ENCODE peak calls at places on chromosomes 12 and 14, in seven cellular contexts. O is DND-41; P is uterus; W is transverse colon; U is A673; I is CD8-positive, alpha-beta memory T cell; E is Peyer's patch. X is an unnamed sample. For H3K4me1, the result is how much of the 10 kb centered on the place peaks cover.

GRCh38 chr12:43861015-43861846 is 25.4 kb downstream of the TMEM117 start:
- DNase-seq in O (no peak), P (no peak), W (no peak), U (no peak), I (no peak), E (no peak), X (no peak)

GRCh38 chr14:75252254-75252837 is 26.3 kb upstream of the FOS start:
- DNase-seq in O (no peak), P (no peak), W (peak), U (no peak), I (no peak), E (no peak), X (no peak)

GRCh38 chr14:54772451-54772881 is 130.2 kb downstream of the GCH1 start:
- DNase-seq in O (no peak), P (no peak), W (no peak), U (no peak), I (no peak), E (no peak), X (no peak)

GRCh38 chr12:17381211-17381610 is 708.8 kb downstream of the RERGL start:
- DNase-seq in O (no peak), P (no peak), W (no peak), U (no peak), I (no peak), E (no peak), X (no peak)

GRCh38 chr14:55948399-55948798 is 169.8 kb upstream of the PELI2 start:
- DNase-seq in O (no peak), P (no peak), W (no peak), U (no peak), I (no peak), E (no peak), X (no peak)

GRCh38 chr12:117090816-117091711 is 8.2 kb downstream of the TESC start:
- DNase-seq in O (no peak), P (no peak), W (no peak), U (no peak), I (no peak), E (no peak), X (no peak)

GRCh38 chr12:57093412-57094193 is 4.7 kb downstream of the NAB2 start:
- DNase-seq in O (peak), P (peak), W (peak), U (peak), I (peak), E (peak), X (no peak)

GRCh38 chr12:93833946-93834345 is 156.8 kb downstream of the CRADD start:
- DNase-seq in O (no peak), P (no peak), W (no peak), U (no peak), I (no peak), E (no peak), X (no peak)

GRCh38 chr12:123049398-123050250 is 69.1 kb downstream of the ARL6IP4 start:
- DNase-seq in O (no peak), P (no peak), W (no peak), U (no peak), I (no peak), E (no peak), X (no peak)

GRCh38 chr14:66483322-66483721 is 2.8 kb upstream of the CCDC196 start:
- DNase-seq in O (no peak), P (no peak), W (no peak), U (no peak), I (no peak), E (no peak), X (no peak)

GRCh38 chr12:97595423-97595822 is 132.8 kb downstream of the RMST start:
- DNase-seq in O (no peak), P (no peak), W (no peak), U (no peak), I (no peak), E (no peak), X (no peak)

DNA sequence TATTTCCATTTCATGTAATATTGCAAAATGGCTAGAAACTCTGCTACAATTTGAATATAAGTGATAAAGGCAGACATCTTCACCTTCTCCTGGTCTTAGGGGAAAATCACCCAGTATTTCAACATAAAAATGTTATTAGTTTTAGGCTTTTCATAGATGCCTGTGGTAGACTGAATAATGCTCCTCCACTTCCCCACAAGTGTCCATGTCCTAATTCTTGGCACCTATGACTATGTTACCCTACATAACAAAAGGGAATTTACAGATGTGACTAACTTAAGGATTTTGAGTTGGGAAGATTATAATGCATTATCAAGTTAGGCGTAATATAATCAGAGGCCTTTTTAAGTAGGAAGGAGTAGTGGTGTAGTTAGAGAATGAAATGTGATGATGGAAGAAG is 196.4 kb downstream of the TMTC3 start:
- DNase-seq in O (no peak), P (no peak), W (no peak), U (no peak), I (no peak), E (no peak), X (no peak)
- H3K4me1 ChIP-seq in O (under half), P (under half), W (under half), U (under half), I (under half), E (under half), X (under half)

GRCh38 chr12:104006929-104007328 is 41.3 kb downstream of the TDG start:
- DNase-seq in O (no peak), P (no peak), W (no peak), U (peak), I (no peak), E (no peak), X (no peak)
- H3K4me1 ChIP-seq in O (under half), P (under half), W (under half), U (under half), I (under half), E (under half), X (under half)

DNA sequence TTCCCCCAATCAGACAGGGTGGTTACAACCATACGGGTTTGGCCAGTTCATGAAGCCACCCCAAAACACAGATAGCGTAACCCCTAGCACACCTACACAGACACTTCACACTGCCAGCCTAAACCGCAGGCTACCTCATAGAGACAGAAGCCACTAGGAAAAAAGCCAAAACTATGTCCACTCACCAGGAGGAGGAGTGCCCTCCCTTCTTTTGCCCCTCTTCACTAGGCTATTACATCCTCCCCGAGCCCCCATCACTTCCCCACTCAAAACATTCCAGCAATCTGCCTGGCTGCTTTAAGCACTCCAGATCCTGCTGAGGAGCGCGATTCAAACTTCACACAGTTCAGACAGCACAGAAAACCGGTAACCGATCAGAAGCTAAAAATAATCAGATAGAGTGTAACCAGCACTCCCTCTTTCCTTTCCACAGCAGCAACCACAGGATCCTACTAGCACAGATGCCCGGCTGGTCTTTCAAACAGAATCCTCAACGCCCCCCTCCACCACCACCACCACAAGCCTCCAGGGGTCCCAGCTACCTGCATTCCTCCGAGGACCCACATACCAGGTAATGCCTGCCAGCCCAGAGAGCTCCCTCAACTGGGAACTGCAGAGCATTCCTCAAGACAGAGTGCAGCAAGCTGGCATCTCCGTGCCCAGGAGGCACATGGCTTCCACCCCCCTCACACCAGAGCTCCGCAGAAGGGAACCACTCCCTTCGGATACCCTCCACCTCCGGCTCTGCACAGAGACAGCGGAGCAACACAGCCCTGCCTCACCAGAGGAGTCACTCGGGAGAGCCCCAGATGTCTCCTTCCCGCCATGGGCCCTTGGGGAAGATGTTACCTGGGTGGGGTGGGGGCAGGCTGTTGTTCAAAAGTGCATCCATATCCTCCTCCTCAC is 1.5 kb downstream of the CHD4 start:
- DNase-seq in O (peak), P (no peak), W (no peak), U (peak), I (peak), E (no peak), X (no peak)
- H3K4me1 ChIP-seq in O (half or more), P (under half), W (under half), U (under half), I (half or more), E (under half), X (under half)

DNA sequence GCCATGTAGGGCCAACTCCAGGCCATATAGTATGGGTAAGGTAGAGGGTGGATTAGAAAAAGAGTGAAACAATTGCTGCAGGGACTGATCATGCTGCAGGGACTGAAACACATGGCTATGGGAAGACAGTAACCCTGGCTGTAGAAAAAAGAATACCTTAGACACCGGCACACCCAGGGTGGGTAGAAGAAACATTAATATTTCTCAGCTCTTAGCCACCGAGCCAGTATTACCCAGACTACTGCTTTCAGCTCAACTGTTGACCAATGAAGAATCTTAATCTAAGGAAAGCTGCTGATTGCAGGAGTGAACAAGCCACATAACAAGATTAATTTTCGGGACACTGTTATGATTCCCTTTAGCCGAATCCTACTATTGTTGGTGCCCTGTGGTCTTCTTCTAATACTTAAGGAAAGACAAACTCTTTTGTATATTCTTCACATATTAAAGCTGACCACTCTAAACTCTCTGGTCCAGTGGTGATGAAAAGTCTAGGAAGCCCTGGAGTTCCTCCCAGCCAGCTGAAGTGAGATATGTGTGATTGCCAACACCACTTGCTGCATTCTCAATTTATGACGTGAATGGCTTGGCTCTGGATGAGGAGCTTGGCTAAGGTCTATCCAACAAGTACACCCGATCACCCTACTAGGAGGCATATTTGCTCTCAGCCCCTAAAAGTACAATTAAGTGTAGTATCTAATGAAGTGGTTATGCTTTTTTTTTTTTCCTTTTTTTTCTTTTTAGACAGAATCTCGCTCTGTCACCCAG is 69.2 kb downstream of the NOVA1 start:
- DNase-seq in O (no peak), P (peak), W (peak), U (no peak), I (no peak), E (peak), X (no peak)
- H3K4me1 ChIP-seq in O (under half), P (under half), W (under half), U (under half), I (under half), E (under half), X (under half)

GRCh38 chr12:48681416-48681737 is 661 bp downstream of the KANSL2 start:
- DNase-seq in O (no peak), P (no peak), W (no peak), U (no peak), I (no peak), E (no peak), X (no peak)

GRCh38 chr12:48677782-48678181 is 4.3 kb downstream of the KANSL2 start:
- DNase-seq in O (no peak), P (no peak), W (no peak), U (no peak), I (no peak), E (no peak), X (no peak)

GRCh38 chr12:48681738-48682532 is at the start of gene KANSL2:
- DNase-seq in O (peak), P (peak), W (peak), U (peak), I (peak), E (peak), X (peak)

GRCh38 chr12:48680861-48681260 is 1.2 kb downstream of the KANSL2 start:
- DNase-seq in O (no peak), P (no peak), W (no peak), U (no peak), I (no peak), E (no peak), X (no peak)

DNA sequence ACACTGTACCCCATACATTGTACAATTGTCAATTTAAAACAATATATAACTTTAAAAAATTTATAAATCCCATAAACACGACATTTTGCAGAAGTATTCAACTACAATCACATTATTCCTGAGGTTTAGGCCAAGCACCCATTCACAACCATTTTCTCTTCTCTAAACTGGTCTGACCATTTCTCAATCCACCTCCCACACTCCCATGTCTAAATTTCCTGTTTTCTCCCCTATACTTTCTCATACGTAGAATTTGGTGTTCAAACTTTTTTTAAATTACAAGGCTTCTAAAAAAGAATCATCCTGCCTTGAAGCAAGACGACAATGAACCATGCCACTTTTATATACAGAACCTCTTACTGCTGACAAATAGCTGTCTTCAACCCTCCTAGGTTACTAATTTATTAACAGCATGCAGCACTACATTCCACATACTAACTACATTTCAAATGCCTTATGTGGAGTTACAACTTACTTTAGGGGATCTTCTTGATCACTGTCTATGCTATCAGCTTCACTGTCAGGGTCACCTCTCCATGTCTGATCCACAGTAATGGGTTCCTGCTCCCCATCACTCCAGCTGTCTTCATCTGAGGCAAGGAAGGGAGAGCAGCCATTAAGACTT is 3.4 kb downstream of the KANSL2 start:
- DNase-seq in O (no peak), P (no peak), W (no peak), U (no peak), I (no peak), E (no peak), X (no peak)
- H3K4me1 ChIP-seq in O (half or more), P (under half), W (half or more), U (under half), I (under half), E (under half), X (under half)

GRCh38 chr14:22554706-22555572 is 34.1 kb downstream of the DAD1 start:
- DNase-seq in O (no peak), P (no peak), W (no peak), U (no peak), I (no peak), E (no peak), X (no peak)

GRCh38 chr14:22552827-22553076 is 36.3 kb downstream of the DAD1 start:
- DNase-seq in O (no peak), P (no peak), W (no peak), U (no peak), I (no peak), E (no peak), X (no peak)

GRCh38 chr14:22552001-22552826 is 36.8 kb downstream of the DAD1 start:
- DNase-seq in O (no peak), P (no peak), W (no peak), U (no peak), I (no peak), E (no peak), X (no peak)

GRCh38 chr14:22551597-22551982 is 37.4 kb downstream of the DAD1 start:
- DNase-seq in O (no peak), P (no peak), W (no peak), U (peak), I (no peak), E (no peak), X (no peak)

GRCh38 chr14:22553445-22553844 is 35.6 kb downstream of the DAD1 start:
- DNase-seq in O (no peak), P (no peak), W (no peak), U (no peak), I (no peak), E (no peak), X (no peak)
- H3K4me1 ChIP-seq in O (under half), P (under half), W (under half), U (half or more), I (half or more), E (under half), X (under half)

GRCh38 chr14:95884377-95884776 is 7.7 kb downstream of the TUNAR start:
- DNase-seq in O (no peak), P (no peak), W (no peak), U (no peak), I (no peak), E (no peak), X (no peak)
- H3K4me1 ChIP-seq in O (under half), P (under half), W (under half), U (under half), I (under half), E (under half), X (under half)

GRCh38 chr14:33943081-33943480 is 7.8 kb downstream of the EGLN3 start:
- DNase-seq in O (peak), P (no peak), W (peak), U (peak), I (no peak), E (peak), X (no peak)
- H3K4me1 ChIP-seq in O (half or more), P (under half), W (half or more), U (under half), I (under half), E (half or more), X (under half)